ENCODE peak calls at places on chromosomes 16 and 17, in six cellular contexts. One of them, this sample, is unnamed.

GRCh38 chr17:10127819-10128375 is 70.5 kb downstream of the GAS7 start:
- ATAC-seq in GM12878: no peak
- ATAC-seq in HepG2: no peak
- ATAC-seq in upper lobe of left lung: peak
- ATAC-seq in A549: no peak
- ATAC-seq in K562: no peak
- ATAC-seq in this sample: peak

GRCh38 chr17:50533720-50534148 is 1.2 kb downstream of the EPN3 start:
- ATAC-seq in GM12878: no peak
- ATAC-seq in HepG2: peak
- ATAC-seq in A549: peak
- ATAC-seq in K562: no peak
- ATAC-seq in upper lobe of left lung: peak
- ATAC-seq in this sample: no peak

GRCh38 chr16:58197314-58198012 is 443 bp downstream of the CSNK2A2 start:
- ATAC-seq in A549: peak
- ATAC-seq in GM12878: peak
- ATAC-seq in upper lobe of left lung: peak
- ATAC-seq in K562: peak
- ATAC-seq in HepG2: peak
- ATAC-seq in this sample: no peak

GRCh38 chr17:27479838-27480237 is 23.6 kb downstream of the KSR1 start:
- ATAC-seq in upper lobe of left lung: no peak
- ATAC-seq in A549: no peak
- ATAC-seq in K562: no peak
- ATAC-seq in GM12878: no peak
- ATAC-seq in HepG2: no peak
- ATAC-seq in this sample: no peak

GRCh38 chr17:795276-795675 is 13.1 kb downstream of the MRM3 start:
- ATAC-seq in GM12878: no peak
- ATAC-seq in A549: no peak
- ATAC-seq in HepG2: no peak
- ATAC-seq in K562: no peak
- ATAC-seq in upper lobe of left lung: no peak
- ATAC-seq in this sample: no peak

GRCh38 chr17:33016920-33017319 is 25.3 kb downstream of the SPACA3 start:
- ATAC-seq in GM12878: no peak
- ATAC-seq in K562: no peak
- ATAC-seq in HepG2: no peak
- ATAC-seq in upper lobe of left lung: no peak
- ATAC-seq in A549: no peak
- ATAC-seq in this sample: no peak

GRCh38 chr16:31474778-31475738 is 3.1 kb downstream of the TGFB1I1 start:
- ATAC-seq in HepG2: no peak
- ATAC-seq in GM12878: no peak
- ATAC-seq in K562: no peak
- ATAC-seq in A549: no peak
- ATAC-seq in upper lobe of left lung: no peak
- ATAC-seq in this sample: no peak

GRCh38 chr17:61155590-61156181 is 244.0 kb upstream of the TBX2 start:
- ATAC-seq in HepG2: no peak
- ATAC-seq in GM12878: no peak
- ATAC-seq in K562: no peak
- ATAC-seq in upper lobe of left lung: no peak
- ATAC-seq in A549: peak
- ATAC-seq in this sample: no peak

GRCh38 chr17:55413825-55414489 is 7.7 kb downstream of the MMD start:
- ATAC-seq in upper lobe of left lung: no peak
- ATAC-seq in A549: no peak
- ATAC-seq in HepG2: no peak
- ATAC-seq in GM12878: peak
- ATAC-seq in K562: no peak
- ATAC-seq in this sample: no peak

GRCh38 chr17:1294157-1294717 is 14.8 kb downstream of the TRARG1 start:
- ATAC-seq in upper lobe of left lung: no peak
- ATAC-seq in HepG2: no peak
- ATAC-seq in K562: no peak
- ATAC-seq in A549: no peak
- ATAC-seq in GM12878: no peak
- ATAC-seq in this sample: no peak

GRCh38 chr17:65433592-65433991 is 127.9 kb downstream of the AXIN2 start:
- ATAC-seq in GM12878: no peak
- ATAC-seq in K562: no peak
- ATAC-seq in upper lobe of left lung: peak
- ATAC-seq in HepG2: no peak
- ATAC-seq in A549: no peak
- ATAC-seq in this sample: no peak

GRCh38 chr17:34414338-34414737 is 51.3 kb upstream of the CCL1 start:
- ATAC-seq in A549: no peak
- ATAC-seq in upper lobe of left lung: no peak
- ATAC-seq in GM12878: no peak
- ATAC-seq in HepG2: no peak
- ATAC-seq in K562: no peak
- ATAC-seq in this sample: no peak

GRCh38 chr17:34413443-34414076 is 50.5 kb upstream of the CCL1 start:
- ATAC-seq in upper lobe of left lung: no peak
- ATAC-seq in HepG2: no peak
- ATAC-seq in K562: peak
- ATAC-seq in A549: no peak
- ATAC-seq in GM12878: no peak
- ATAC-seq in this sample: no peak

GRCh38 chr17:34412965-34413441 is 50.0 kb upstream of the CCL1 start:
- ATAC-seq in upper lobe of left lung: no peak
- ATAC-seq in GM12878: no peak
- ATAC-seq in A549: no peak
- ATAC-seq in HepG2: no peak
- ATAC-seq in K562: peak
- ATAC-seq in this sample: no peak

GRCh38 chr17:34412022-34412421 is 49.0 kb upstream of the CCL1 start:
- ATAC-seq in GM12878: no peak
- ATAC-seq in HepG2: no peak
- ATAC-seq in upper lobe of left lung: no peak
- ATAC-seq in A549: no peak
- ATAC-seq in K562: no peak
- ATAC-seq in this sample: no peak

GRCh38 chr17:34412534-34412933 is 49.5 kb upstream of the CCL1 start:
- ATAC-seq in K562: no peak
- ATAC-seq in GM12878: no peak
- ATAC-seq in HepG2: no peak
- ATAC-seq in upper lobe of left lung: no peak
- ATAC-seq in A549: no peak
- ATAC-seq in this sample: no peak
- TF ChIP-seq CTCF in K562: no peak
- TF ChIP-seq CTCF in GM12878: no peak
- TF ChIP-seq CTCF in HepG2: no peak
- TF ChIP-seq CTCF in upper lobe of left lung: no peak
- TF ChIP-seq CTCF in A549: no peak
- TF ChIP-seq CTCF in this sample: no peak

DNA sequence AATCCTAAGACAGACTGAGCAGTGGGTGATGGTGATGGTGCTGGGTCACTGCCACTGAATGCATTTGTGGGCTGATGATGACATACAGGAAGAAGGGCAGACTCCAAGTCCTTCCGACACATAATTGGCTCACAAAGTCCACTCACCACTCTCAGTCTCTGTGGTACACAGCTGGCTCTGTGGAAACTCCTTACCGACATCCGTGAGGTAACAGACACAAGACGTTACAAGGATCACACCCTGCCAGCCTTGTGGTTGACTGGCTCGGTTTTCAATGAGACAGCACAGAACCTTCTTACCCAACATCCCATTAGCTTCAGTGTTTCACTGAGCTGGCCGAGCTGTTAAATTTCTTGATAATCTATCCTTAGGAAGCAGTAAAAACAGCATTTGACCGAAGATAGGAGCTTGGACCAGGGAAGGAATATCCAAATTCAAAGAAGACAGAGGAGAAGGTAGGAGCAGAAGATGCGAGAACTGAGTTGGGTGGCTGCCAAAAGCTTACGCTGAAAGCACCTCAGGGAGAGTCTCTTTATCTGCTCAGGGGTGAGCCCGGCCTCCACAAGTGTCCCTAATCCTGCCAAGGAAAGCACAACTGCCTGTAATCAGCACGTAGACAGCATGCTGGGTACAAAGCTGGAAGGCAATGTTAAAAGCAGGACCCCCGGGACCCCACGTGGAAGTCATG is 5.5 kb upstream of the MXRA7 start:
- ATAC-seq in HepG2: no peak
- ATAC-seq in A549: no peak
- ATAC-seq in upper lobe of left lung: peak
- ATAC-seq in K562: peak
- ATAC-seq in GM12878: no peak
- ATAC-seq in this sample: peak
- TF ChIP-seq EP300 in HepG2: no peak
- TF ChIP-seq EP300 in A549: no peak
- TF ChIP-seq EP300 in upper lobe of left lung: peak
- TF ChIP-seq EP300 in K562: peak
- TF ChIP-seq EP300 in GM12878: no peak
- TF ChIP-seq EP300 in this sample: no peak

GRCh38 chr16:85308585-85309540 is 196.6 kb upstream of the CIBAR2 start:
- ATAC-seq in A549: no peak
- ATAC-seq in K562: no peak
- ATAC-seq in HepG2: no peak
- ATAC-seq in GM12878: no peak
- ATAC-seq in upper lobe of left lung: no peak
- ATAC-seq in this sample: no peak
- TF ChIP-seq CTCF in A549: no peak
- TF ChIP-seq CTCF in K562: no peak
- TF ChIP-seq CTCF in HepG2: no peak
- TF ChIP-seq CTCF in GM12878: no peak
- TF ChIP-seq CTCF in upper lobe of left lung: no peak
- TF ChIP-seq CTCF in this sample: no peak

GRCh38 chr17:59238904-59239303 is 18.6 kb downstream of the GDPD1 start:
- ATAC-seq in upper lobe of left lung: no peak
- ATAC-seq in HepG2: no peak
- ATAC-seq in K562: no peak
- ATAC-seq in A549: no peak
- ATAC-seq in GM12878: no peak
- ATAC-seq in this sample: no peak

DNA sequence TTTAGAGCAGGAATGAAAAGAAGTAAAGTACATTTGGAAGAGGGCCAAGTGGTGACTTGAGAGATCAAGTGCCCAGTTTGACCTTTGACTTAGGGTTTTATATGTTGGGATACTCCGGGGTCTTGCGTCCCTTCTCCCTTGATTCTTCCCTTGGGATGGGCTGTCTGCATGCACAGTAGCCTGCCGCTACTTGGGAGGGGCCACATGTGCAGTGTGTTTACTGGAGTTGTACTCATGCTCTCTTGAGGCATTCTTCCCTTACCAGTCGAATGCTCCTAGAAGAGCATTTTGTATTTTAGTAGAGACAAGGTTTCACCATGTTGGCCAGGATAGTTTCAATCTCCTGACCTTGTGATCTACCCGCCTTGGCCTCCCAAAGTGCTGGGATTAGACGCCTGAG is 23.8 kb downstream of the GDPD1 start:
- ATAC-seq in K562: no peak
- ATAC-seq in GM12878: no peak
- ATAC-seq in HepG2: no peak
- ATAC-seq in A549: no peak
- ATAC-seq in upper lobe of left lung: no peak
- ATAC-seq in this sample: no peak
- TF ChIP-seq EP300 in K562: no peak
- TF ChIP-seq EP300 in GM12878: no peak
- TF ChIP-seq EP300 in HepG2: no peak
- TF ChIP-seq EP300 in A549: no peak
- TF ChIP-seq EP300 in upper lobe of left lung: no peak
- TF ChIP-seq EP300 in this sample: no peak

DNA sequence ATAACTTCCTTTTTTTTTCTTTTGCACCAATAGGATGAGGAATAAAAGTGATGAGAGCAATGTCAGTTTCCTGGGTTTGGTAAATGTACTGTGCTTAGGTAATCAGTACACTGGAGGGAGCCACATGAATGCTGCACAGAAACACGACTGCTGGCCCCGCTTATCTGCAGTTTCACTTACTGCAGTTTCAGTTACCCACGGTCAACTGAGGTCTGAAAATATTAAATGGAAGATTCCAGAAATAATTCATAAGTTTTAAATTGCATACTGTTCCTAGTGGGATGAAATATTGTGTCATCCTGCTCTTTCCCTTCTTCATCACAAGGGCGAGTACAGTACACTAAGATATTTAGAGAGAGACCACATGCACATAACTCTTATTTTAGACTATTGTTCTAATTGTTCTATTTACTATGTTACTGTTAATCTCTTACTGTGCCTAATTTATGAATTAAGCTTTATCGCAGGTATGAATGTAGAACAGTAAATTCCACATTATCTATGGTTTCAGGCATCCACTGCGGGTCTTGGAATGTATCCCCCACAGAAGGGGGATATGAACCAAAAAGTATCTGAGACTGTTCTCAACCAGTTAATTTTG is 6.4 kb upstream of the LGALS3BP start:
- ATAC-seq in A549: peak
- ATAC-seq in GM12878: peak
- ATAC-seq in HepG2: peak
- ATAC-seq in upper lobe of left lung: peak
- ATAC-seq in K562: peak
- ATAC-seq in this sample: peak
- TF ChIP-seq CTCF in A549: no peak
- TF ChIP-seq CTCF in GM12878: peak
- TF ChIP-seq CTCF in HepG2: peak
- TF ChIP-seq CTCF in upper lobe of left lung: no peak
- TF ChIP-seq CTCF in K562: peak
- TF ChIP-seq CTCF in this sample: no peak

This sample was measured in gastroesophageal sphincter.